ENCODE peak calls at places on chromosome 3, in six cellular contexts. R is astrocyte of the cerebellum, C is MCF 10A, D is HFFc6, F is adrenal gland, Y is ovary. H is an unnamed sample.

GRCh38 chr3:101813817-101814440 is 34.9 kb downstream of the NXPE3 start:
- DNase-seq in R (peak; percentile 13), C (peak; percentile 27), D (peak; percentile 30), F (no peak), Y (no peak), H (peak; percentile 55)

GRCh38 chr3:127387556-127388153 is 99.8 kb upstream of the PRR20G start:
- DNase-seq in R (no peak), C (no peak), D (no peak), F (no peak), Y (peak; percentile 13), H (no peak)

GRCh38 chr3:125990253-125990970 is 21.4 kb downstream of the ROPN1B start:
- DNase-seq in R (peak; percentile 29), C (peak; percentile 92), D (peak; percentile 92), F (peak; percentile 94), Y (peak; percentile 86), H (no peak)

GRCh38 chr3:182305881-182306665 is 487.2 kb upstream of the ATP11B start:
- DNase-seq in R (no peak), C (no peak), D (no peak), F (no peak), Y (no peak), H (no peak)

GRCh38 chr3:144142151-144142855 is 170.7 kb downstream of the DIPK2A start:
- DNase-seq in R (no peak), C (no peak), D (no peak), F (no peak), Y (peak; percentile 48), H (peak; percentile 41)

GRCh38 chr3:30505866-30506517 is 100.4 kb upstream of the TGFBR2 start:
- DNase-seq in R (no peak), C (no peak), D (peak; percentile 18), F (no peak), Y (no peak), H (peak; percentile 84)

GRCh38 chr3:150180349-150180748 is 209.7 kb upstream of the PFN2 start:
- DNase-seq in R (peak; percentile 59), C (no peak), D (peak; percentile 71), F (no peak), Y (no peak), H (no peak)

GRCh38 chr3:21621396-21621695 is 129.7 kb downstream of the ZNF385D start:
- DNase-seq in R (no peak), C (peak; percentile 53), D (peak; percentile 42), F (no peak), Y (no peak), H (peak; percentile 56)

GRCh38 chr3:147099076-147099475 is 307.3 kb downstream of the ZIC4 start:
- DNase-seq in R (no peak), C (no peak), D (no peak), F (no peak), Y (no peak), H (no peak)

GRCh38 chr3:192170659-192171058 is 556.7 kb downstream of the FGF12 start:
- DNase-seq in R (no peak), C (no peak), D (no peak), F (peak; percentile 43), Y (no peak), H (no peak)

GRCh38 chr3:9600597-9600996 is 47.0 kb upstream of the LHFPL4 start:
- DNase-seq in R (no peak), C (no peak), D (no peak), F (peak; percentile 67), Y (peak; percentile 58), H (no peak)

GRCh38 chr3:55147856-55148720 is 220.2 kb upstream of the LRTM1 start:
- DNase-seq in R (no peak), C (no peak), D (no peak), F (no peak), Y (no peak), H (peak; percentile 47)

GRCh38 chr3:58666683-58667082 is at the start of gene FAM3D:
- DNase-seq in R (no peak), C (no peak), D (no peak), F (no peak), Y (no peak), H (no peak)

GRCh38 chr3:172512363-172512762 is 10.9 kb downstream of the TNFSF10 start:
- DNase-seq in R (no peak), C (no peak), D (no peak), F (peak; percentile 52), Y (no peak), H (peak; percentile 93)

GRCh38 chr3:114718897-114719208 is 425.0 kb downstream of the TIGIT start:
- DNase-seq in R (no peak), C (no peak), D (no peak), F (no peak), Y (no peak), H (no peak)

GRCh38 chr3:28317438-28318022 is 31.0 kb upstream of the ZCWPW2 start:
- DNase-seq in R (no peak), C (peak; percentile 75), D (peak; percentile 23), F (peak; percentile 31), Y (no peak), H (peak; percentile 58)

GRCh38 chr3:161600185-161600584 is 103.6 kb downstream of the OTOL1 start:
- DNase-seq in R (no peak), C (peak; percentile 39), D (no peak), F (no peak), Y (no peak), H (no peak)

GRCh38 chr3:26376131-26376530 is 246.4 kb upstream of the LRRC3B start:
- DNase-seq in R (no peak), C (no peak), D (no peak), F (no peak), Y (no peak), H (no peak)

DNA sequence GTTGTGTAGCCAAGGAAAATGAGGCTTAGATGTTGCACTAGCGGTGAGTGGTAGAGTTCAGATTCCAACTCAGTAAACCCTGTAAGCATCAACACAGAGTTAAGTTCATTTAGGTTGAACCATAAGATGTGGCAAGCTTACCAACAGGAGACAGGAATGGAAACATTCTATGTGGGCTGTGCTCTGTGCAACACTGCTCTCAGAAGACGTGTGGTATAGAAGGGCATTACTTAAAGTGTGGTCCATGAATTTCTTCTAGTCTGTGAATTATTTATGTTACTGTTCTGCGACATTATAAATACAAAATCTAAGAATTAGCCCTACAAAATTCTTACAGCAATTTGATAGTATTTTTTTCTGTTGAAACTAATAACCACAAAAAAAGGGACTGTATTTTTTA is 213.3 kb downstream of the GRM7 start:
- DNase-seq in R (no peak), C (no peak), D (no peak), F (no peak), Y (no peak), H (no peak)
- TF ChIP-seq CTCF in R (no peak), C (no peak), D (no peak), F (no peak), Y (no peak), H (no peak)

GRCh38 chr3:52232279-52233107 is 6.5 kb downstream of the TWF2 start:
- DNase-seq in R (no peak), C (no peak), D (no peak), F (peak; percentile 7), Y (no peak), H (no peak)
- TF ChIP-seq CTCF in R (no peak), C (peak; percentile 18), D (peak; percentile 28), F (no peak), Y (no peak), H (no peak)

DNA sequence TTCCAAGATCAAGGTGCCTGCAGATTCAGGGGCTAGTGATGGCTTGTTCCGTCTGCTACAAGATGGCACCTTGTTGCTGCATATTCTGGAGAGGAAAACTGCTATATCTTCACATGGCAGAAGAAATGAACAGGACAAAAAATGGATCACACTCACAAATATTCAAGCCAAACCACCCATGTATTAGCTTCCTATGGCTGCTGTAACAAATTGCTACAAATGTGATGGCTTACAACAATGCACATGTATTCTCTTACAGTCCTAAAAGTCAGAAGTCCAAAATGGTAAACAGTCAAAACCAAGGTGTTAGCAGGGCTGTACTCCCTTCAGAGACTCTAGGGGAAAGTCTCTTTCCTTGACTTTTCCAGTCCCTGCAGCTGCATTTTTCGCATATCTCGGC is 55.8 kb downstream of the TRIM42 start:
- DNase-seq in R (no peak), C (no peak), D (no peak), F (no peak), Y (no peak), H (no peak)
- TF ChIP-seq CTCF in R (no peak), C (no peak), D (no peak), F (no peak), Y (no peak), H (no peak)

DNA sequence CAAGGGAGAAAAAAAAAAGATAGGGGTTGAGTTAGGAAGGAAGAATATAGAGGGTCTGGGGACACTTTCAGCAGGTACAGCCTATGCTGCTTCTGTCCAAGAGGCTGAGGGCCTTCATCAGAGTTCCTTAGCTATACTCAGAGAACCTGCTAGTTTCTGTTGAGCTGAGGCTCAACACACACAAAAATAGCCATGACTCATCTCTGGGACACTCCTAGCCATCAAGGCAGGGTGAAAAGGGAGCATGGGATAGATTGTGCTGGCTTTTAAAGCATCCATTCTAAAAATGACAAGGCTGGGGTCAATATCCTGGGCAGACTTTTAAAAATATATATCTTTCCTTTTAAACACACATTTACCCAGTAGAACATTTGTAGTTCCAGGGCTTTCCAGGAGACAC is 2.8 kb upstream of the RTP2 start:
- DNase-seq in R (no peak), C (no peak), D (peak; percentile 30), F (no peak), Y (no peak), H (no peak)
- TF ChIP-seq CTCF in R (no peak), C (no peak), D (no peak), F (no peak), Y (no peak), H (no peak)

GRCh38 chr3:19046440-19046839 is 101.9 kb upstream of the KCNH8 start:
- DNase-seq in R (no peak), C (peak; percentile 13), D (no peak), F (no peak), Y (no peak), H (peak; percentile 0)
- TF ChIP-seq CTCF in R (no peak), C (peak; percentile 21), D (peak; percentile 29), F (no peak), Y (no peak), H (no peak)

DNA sequence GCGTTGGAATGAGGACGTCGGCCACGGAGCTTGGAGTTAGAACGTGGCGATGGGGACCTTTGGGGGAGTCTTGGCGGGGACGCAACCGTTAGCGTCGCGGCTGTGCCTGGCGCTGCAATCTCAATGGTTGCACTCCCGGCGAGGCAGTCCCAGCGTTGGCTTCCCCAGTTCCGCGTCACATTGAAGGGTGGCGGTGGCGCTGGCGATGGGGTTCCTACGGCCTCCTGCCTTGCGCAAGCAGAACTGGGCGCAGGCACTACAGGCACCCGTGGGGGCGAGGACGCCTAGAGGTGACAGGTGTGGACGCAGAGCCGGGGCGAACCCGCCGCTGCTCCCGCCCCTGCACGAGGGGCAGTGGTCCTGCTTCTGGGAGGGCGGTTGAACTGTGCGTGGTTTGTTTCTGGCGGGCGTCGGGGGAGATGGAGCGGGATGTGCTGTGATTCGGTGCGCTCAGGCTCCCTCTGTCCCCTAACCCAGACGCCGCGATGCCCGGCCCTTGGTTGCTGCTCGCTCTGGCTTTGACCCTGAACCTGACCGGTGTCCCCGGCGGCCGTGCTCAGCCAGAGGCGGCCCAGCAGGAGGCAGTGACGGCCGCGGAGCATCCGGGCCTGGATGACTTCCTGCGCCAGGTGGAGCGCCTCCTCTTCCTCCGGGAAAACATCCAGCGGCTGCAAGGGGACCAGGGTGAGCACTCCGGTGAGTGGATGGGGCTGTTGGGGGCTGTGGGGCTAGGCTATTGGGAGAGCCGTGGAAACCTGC is 991 bp downstream of the TRH start:
- DNase-seq in R (no peak), C (no peak), D (no peak), F (no peak), Y (peak; percentile 38), H (peak; percentile 55)
- TF ChIP-seq CTCF in R (no peak), C (no peak), D (no peak), F (no peak), Y (no peak), H (no peak)

H was measured in cardiac muscle cell.